ENCODE peak calls at places on chromosomes 1 and 21, in four cellular contexts. A, I, P and U are unnamed samples.

GRCh38 chr1:172180886-172181285 is 239.6 kb upstream of the C1orf105 start:
- DNase-seq in A (peak), I (no peak), P (no peak), U (no peak)

GRCh38 chr21:46161800-46162592 is 6.6 kb upstream of the FTCD start:
- DNase-seq in A (no peak), I (no peak), P (no peak), U (no peak)

GRCh38 chr1:117842408-117843170 is 86.8 kb downstream of the GDAP2 start:
- DNase-seq in A (no peak), I (peak), P (peak), U (peak)

GRCh38 chr1:61606448-61607312 is 118.3 kb downstream of the TM2D1 start:
- DNase-seq in A (no peak), I (no peak), P (no peak), U (no peak)

GRCh38 chr21:23152130-23152529 is 2153.9 kb downstream of the NCAM2 start:
- DNase-seq in A (no peak), I (no peak), P (no peak), U (no peak)

GRCh38 chr1:22257286-22258275 is 114.7 kb upstream of the WNT4 start:
- DNase-seq in A (no peak), I (no peak), P (no peak), U (no peak)

GRCh38 chr1:97489834-97490233 is 431.0 kb downstream of the DPYD start:
- DNase-seq in A (no peak), I (no peak), P (peak), U (no peak)

GRCh38 chr1:209900734-209901133 is 37.3 kb upstream of the SYT14 start:
- DNase-seq in A (no peak), I (no peak), P (no peak), U (no peak)

GRCh38 chr1:216464489-216464888 is 41.2 kb upstream of the USH2A start:
- DNase-seq in A (no peak), I (no peak), P (peak), U (no peak)

GRCh38 chr1:152932170-152932811 is 14.7 kb upstream of the SPRR5 start:
- DNase-seq in A (no peak), I (no peak), P (no peak), U (no peak)

GRCh38 chr1:36622741-36623648 is 140.3 kb upstream of the CSF3R start:
- DNase-seq in A (no peak), I (no peak), P (peak), U (no peak)

GRCh38 chr21:44711327-44712202 is at the start of gene TSPEAR:
- DNase-seq in A (no peak), I (no peak), P (no peak), U (no peak)

GRCh38 chr1:109912214-109912861 is 1.7 kb downstream of the CSF1 start:
- DNase-seq in A (no peak), I (no peak), P (no peak), U (no peak)

GRCh38 chr1:174990382-174990999 is 9.3 kb upstream of the CACYBP start:
- DNase-seq in A (no peak), I (no peak), P (peak), U (no peak)

GRCh38 chr1:39305555-39305954 is 101.1 kb downstream of the MACF1 start:
- DNase-seq in A (peak), I (no peak), P (no peak), U (no peak)

GRCh38 chr1:60535713-60536112 is 462.1 kb upstream of the C1orf87 start:
- DNase-seq in A (no peak), I (no peak), P (no peak), U (no peak)

GRCh38 chr1:208533746-208534603 is 289.8 kb upstream of the PLXNA2 start:
- DNase-seq in A (no peak), I (no peak), P (no peak), U (no peak)

GRCh38 chr1:188249813-188250212 is 1421.1 kb downstream of the PLA2G4A start:
- DNase-seq in A (no peak), I (no peak), P (no peak), U (no peak)

GRCh38 chr1:47280142-47280541 is 33.8 kb downstream of the STIL start:
- DNase-seq in A (no peak), I (no peak), P (no peak), U (no peak)

GRCh38 chr1:8197493-8198282 is 120.2 kb upstream of the SLC45A1 start:
- DNase-seq in A (no peak), I (no peak), P (peak), U (no peak)

GRCh38 chr1:31904339-31905092 is 33.7 kb downstream of the PTP4A2 start:
- DNase-seq in A (no peak), I (no peak), P (peak), U (no peak)

GRCh38 chr1:239635276-239635675 is 248.9 kb downstream of the CHRM3 start:
- DNase-seq in A (no peak), I (no peak), P (no peak), U (no peak)

GRCh38 chr1:100250807-100251206 is 1.2 kb upstream of the DBT start:
- DNase-seq in A (no peak), I (no peak), P (no peak), U (no peak)

GRCh38 chr1:158329807-158330206 is 1.5 kb downstream of the CD1B start:
- DNase-seq in A (no peak), I (no peak), P (no peak), U (no peak)

GRCh38 chr1:233489436-233489835 is 124.5 kb upstream of the KCNK1 start:
- DNase-seq in A (no peak), I (no peak), P (no peak), U (no peak)

GRCh38 chr1:209318302-209319056 is 265.0 kb upstream of the CAMK1G start:
- DNase-seq in A (no peak), I (no peak), P (no peak), U (no peak)

GRCh38 chr1:204991342-204991844 is 51.6 kb upstream of the CNTN2 start:
- DNase-seq in A (no peak), I (peak), P (no peak), U (peak)

GRCh38 chr1:234065794-234066447 is 161.4 kb downstream of the SLC35F3 start:
- DNase-seq in A (peak), I (peak), P (peak), U (peak)

GRCh38 chr1:73044241-73044640 is 761.9 kb upstream of the NEGR1 start:
- DNase-seq in A (no peak), I (no peak), P (no peak), U (no peak)

GRCh38 chr1:82225407-82226197 is 424.9 kb downstream of the ADGRL2 start:
- DNase-seq in A (peak), I (no peak), P (no peak), U (no peak)

GRCh38 chr1:82227696-82228095 is 427.0 kb downstream of the ADGRL2 start:
- DNase-seq in A (no peak), I (no peak), P (no peak), U (no peak)

GRCh38 chr1:82223091-82223490 is 422.4 kb downstream of the ADGRL2 start:
- DNase-seq in A (no peak), I (no peak), P (no peak), U (no peak)

GRCh38 chr1:82227286-82227685 is 426.6 kb downstream of the ADGRL2 start:
- DNase-seq in A (no peak), I (no peak), P (no peak), U (no peak)

GRCh38 chr1:82226198-82226505 is 425.4 kb downstream of the ADGRL2 start:
- DNase-seq in A (no peak), I (no peak), P (no peak), U (no peak)
- TF ChIP-seq ZNF274 in A (no peak), I (no peak), P (no peak), U (no peak)

DNA sequence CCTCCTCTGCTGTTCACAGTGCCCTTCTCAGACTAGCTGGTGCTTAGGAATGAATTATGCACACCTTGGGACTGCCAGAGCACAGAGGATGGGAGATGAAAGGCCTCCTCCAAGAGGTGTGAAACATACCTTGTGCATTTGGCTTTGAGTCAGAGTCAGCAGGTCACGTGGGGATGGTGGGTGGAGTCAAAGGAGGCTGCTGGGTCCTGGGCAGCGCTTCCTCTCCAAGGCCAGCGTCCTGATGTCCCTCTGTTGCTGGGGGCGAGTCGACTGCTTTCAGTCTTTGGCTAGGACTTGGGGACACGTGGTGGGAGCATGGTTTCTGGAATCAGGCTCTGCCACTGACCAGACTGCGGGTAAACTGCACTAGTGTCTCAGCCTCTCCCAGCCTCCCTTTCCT is 91.2 kb downstream of the AJAP1 start:
- DNase-seq in A (no peak), I (no peak), P (no peak), U (no peak)
- TF ChIP-seq SUZ12 in A (no peak), I (no peak), P (no peak), U (no peak)

GRCh38 chr1:12810691-12811408 is 19.7 kb downstream of the PRAMEF1 start:
- DNase-seq in A (no peak), I (no peak), P (no peak), U (no peak)
- TF ChIP-seq YY1 in A (no peak), I (no peak), P (no peak), U (no peak)

GRCh38 chr1:185694081-185694480 is 40.1 kb upstream of the HMCN1 start:
- DNase-seq in A (peak), I (no peak), P (peak), U (no peak)
- TF ChIP-seq ZNF274 in A (no peak), I (no peak), P (no peak), U (no peak)

GRCh38 chr1:206513312-206514111 is 6.2 kb downstream of the RASSF5 start:
- DNase-seq in A (no peak), I (no peak), P (no peak), U (no peak)

GRCh38 chr1:206510371-206510770 is 3.0 kb downstream of the RASSF5 start:
- DNase-seq in A (no peak), I (no peak), P (no peak), U (no peak)

GRCh38 chr1:206512521-206513180 is 5.3 kb downstream of the RASSF5 start:
- DNase-seq in A (no peak), I (no peak), P (no peak), U (no peak)

GRCh38 chr1:206509612-206510257 is 2.4 kb downstream of the RASSF5 start:
- DNase-seq in A (no peak), I (no peak), P (peak), U (no peak)

GRCh38 chr1:206511362-206512064 is 4.2 kb downstream of the RASSF5 start:
- DNase-seq in A (no peak), I (no peak), P (no peak), U (no peak)
- TF ChIP-seq SUZ12 in A (no peak), I (no peak), P (no peak), U (no peak)

GRCh38 chr1:74952786-74953185 is 181.4 kb upstream of the LHX8 start:
- DNase-seq in A (no peak), I (no peak), P (no peak), U (no peak)
- TF ChIP-seq YY1 in A (no peak), I (no peak), P (no peak), U (no peak)

DNA sequence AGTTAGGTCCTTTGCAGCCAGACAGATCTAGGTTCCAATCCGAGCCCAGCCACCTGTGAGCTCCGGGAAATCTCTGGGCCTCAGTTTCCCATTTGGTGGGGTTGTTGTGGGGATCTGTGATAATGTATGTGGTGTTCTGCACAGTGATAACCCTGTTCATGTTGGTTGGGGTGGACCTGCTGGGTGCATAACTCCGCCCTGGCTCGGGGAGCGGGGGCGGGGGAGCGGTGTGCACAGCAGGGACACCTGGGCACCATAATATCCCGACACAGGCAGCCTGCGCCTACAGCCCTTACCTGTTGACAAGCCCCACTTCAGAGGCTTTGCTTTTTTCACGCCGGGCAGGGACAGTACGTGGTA is 48.0 kb upstream of the ACOT11 start:
- DNase-seq in A (no peak), I (no peak), P (no peak), U (no peak)
- TF ChIP-seq ZNF274 in A (no peak), I (no peak), P (no peak), U (no peak)

DNA sequence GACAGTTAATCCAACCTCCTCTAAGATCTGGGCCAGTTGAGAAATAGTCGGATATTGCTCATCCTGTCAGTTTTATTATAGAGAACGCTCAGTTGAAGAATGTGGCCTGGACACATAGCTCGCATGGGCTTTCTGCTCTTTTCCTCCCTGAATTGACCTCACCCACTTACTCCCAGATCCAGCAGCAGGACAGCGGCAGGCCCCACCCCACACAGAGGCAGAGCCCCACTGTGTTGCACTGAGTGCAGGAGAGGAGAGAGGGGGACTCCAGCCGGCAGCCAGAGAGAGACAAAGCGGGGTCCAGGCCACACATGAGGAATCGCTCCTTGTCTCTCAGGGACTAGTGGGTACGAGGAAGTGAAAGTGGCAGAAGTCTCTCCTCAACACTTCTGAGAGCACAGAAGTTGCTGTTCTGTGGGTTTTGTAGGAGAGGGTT is 78.6 kb downstream of the LAMC1 start:
- DNase-seq in A (no peak), I (no peak), P (no peak), U (no peak)
- TF ChIP-seq SUZ12 in A (no peak), I (no peak), P (no peak), U (no peak)

DNA sequence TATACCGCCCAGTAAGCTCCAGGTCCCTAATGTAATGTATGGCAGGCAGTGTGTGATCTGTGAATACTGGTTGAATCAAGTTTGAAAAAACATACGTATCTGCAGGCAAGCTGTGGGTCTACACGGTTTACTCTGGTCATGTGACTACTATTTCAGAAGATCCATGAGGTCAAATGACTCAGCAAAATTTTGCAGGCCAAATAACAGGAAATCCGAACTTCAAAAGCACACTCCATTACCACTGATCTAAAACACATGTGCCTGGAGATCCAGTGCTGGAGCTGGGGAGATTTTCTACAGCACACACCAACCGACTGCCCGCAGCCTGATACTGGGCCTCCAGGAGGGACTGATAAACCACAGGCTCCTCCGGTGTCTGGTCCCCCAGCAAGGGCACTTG is 64.5 kb upstream of the SLC44A3 start:
- DNase-seq in A (no peak), I (no peak), P (peak), U (no peak)
- TF ChIP-seq YY1 in A (no peak), I (no peak), P (no peak), U (no peak)